ENCODE peak calls at places on chromosomes 5 and 9, in nine cellular contexts. One of them, this sample, is unnamed.

GRCh38 chr5:133341296-133341695 is 271.0 kb downstream of the FSTL4 start:
- DNase-seq in left lung: no peak
- DNase-seq in lung: no peak
- DNase-seq in pancreas: no peak
- DNase-seq in aorta: no peak
- DNase-seq in A549: no peak
- DNase-seq in thoracic aorta: no peak
- DNase-seq in CD8-positive, alpha-beta memory T cell: no peak
- DNase-seq in DND-41: no peak
- DNase-seq in this sample: peak; percentile 57

GRCh38 chr9:32345243-32345642 is 39.2 kb upstream of the ACO1 start:
- DNase-seq in left lung: no peak
- DNase-seq in lung: no peak
- DNase-seq in pancreas: no peak
- DNase-seq in aorta: no peak
- DNase-seq in A549: no peak
- DNase-seq in thoracic aorta: no peak
- DNase-seq in CD8-positive, alpha-beta memory T cell: no peak
- DNase-seq in DND-41: no peak
- DNase-seq in this sample: no peak

GRCh38 chr5:170151105-170151831 is 45.6 kb downstream of the FOXI1 start:
- DNase-seq in left lung: peak; percentile 69
- DNase-seq in lung: peak; percentile 85
- DNase-seq in pancreas: no peak
- DNase-seq in aorta: peak; percentile 78
- DNase-seq in A549: peak; percentile 88
- DNase-seq in thoracic aorta: peak; percentile 27
- DNase-seq in CD8-positive, alpha-beta memory T cell: no peak
- DNase-seq in DND-41: no peak
- DNase-seq in this sample: peak; percentile 79

GRCh38 chr5:96353220-96353619 is 79.8 kb downstream of the PCSK1 start:
- DNase-seq in left lung: no peak
- DNase-seq in lung: no peak
- DNase-seq in pancreas: no peak
- DNase-seq in aorta: no peak
- DNase-seq in A549: no peak
- DNase-seq in thoracic aorta: no peak
- DNase-seq in CD8-positive, alpha-beta memory T cell: no peak
- DNase-seq in DND-41: no peak
- DNase-seq in this sample: no peak

GRCh38 chr9:137186385-137186784 is 2.0 kb downstream of the ANAPC2 start:
- DNase-seq in left lung: no peak
- DNase-seq in lung: no peak
- DNase-seq in pancreas: no peak
- DNase-seq in aorta: no peak
- DNase-seq in A549: no peak
- DNase-seq in thoracic aorta: no peak
- DNase-seq in CD8-positive, alpha-beta memory T cell: no peak
- DNase-seq in DND-41: no peak
- DNase-seq in this sample: no peak

GRCh38 chr9:109972026-109973005 is 192.3 kb downstream of the PALM2AKAP2 start:
- DNase-seq in left lung: no peak
- DNase-seq in lung: no peak
- DNase-seq in pancreas: no peak
- DNase-seq in aorta: peak; percentile 53
- DNase-seq in A549: no peak
- DNase-seq in thoracic aorta: no peak
- DNase-seq in CD8-positive, alpha-beta memory T cell: no peak
- DNase-seq in DND-41: no peak
- DNase-seq in this sample: no peak

GRCh38 chr5:62043289-62044274 is 262.4 kb upstream of the KIF2A start:
- DNase-seq in left lung: no peak
- DNase-seq in lung: no peak
- DNase-seq in pancreas: no peak
- DNase-seq in aorta: no peak
- DNase-seq in A549: no peak
- DNase-seq in thoracic aorta: no peak
- DNase-seq in CD8-positive, alpha-beta memory T cell: no peak
- DNase-seq in DND-41: no peak
- DNase-seq in this sample: no peak

GRCh38 chr9:99336531-99336930 is 114.4 kb downstream of the SEC61B start:
- DNase-seq in left lung: no peak
- DNase-seq in lung: no peak
- DNase-seq in pancreas: no peak
- DNase-seq in aorta: no peak
- DNase-seq in A549: no peak
- DNase-seq in thoracic aorta: no peak
- DNase-seq in CD8-positive, alpha-beta memory T cell: no peak
- DNase-seq in DND-41: no peak
- DNase-seq in this sample: no peak

GRCh38 chr5:134763221-134763620 is 4.6 kb downstream of the DDX46 start:
- DNase-seq in left lung: no peak
- DNase-seq in lung: no peak
- DNase-seq in pancreas: no peak
- DNase-seq in aorta: no peak
- DNase-seq in A549: no peak
- DNase-seq in thoracic aorta: no peak
- DNase-seq in CD8-positive, alpha-beta memory T cell: no peak
- DNase-seq in DND-41: no peak
- DNase-seq in this sample: no peak

GRCh38 chr5:25858019-25858418 is 1180.4 kb downstream of the CDH9 start:
- DNase-seq in left lung: no peak
- DNase-seq in lung: no peak
- DNase-seq in pancreas: no peak
- DNase-seq in aorta: no peak
- DNase-seq in A549: peak; percentile 32
- DNase-seq in thoracic aorta: no peak
- DNase-seq in CD8-positive, alpha-beta memory T cell: no peak
- DNase-seq in DND-41: no peak
- DNase-seq in this sample: no peak

GRCh38 chr5:54278031-54278830 is 32.1 kb downstream of the ARL15 start:
- DNase-seq in left lung: no peak
- DNase-seq in lung: no peak
- DNase-seq in pancreas: no peak
- DNase-seq in aorta: no peak
- DNase-seq in A549: no peak
- DNase-seq in thoracic aorta: no peak
- DNase-seq in CD8-positive, alpha-beta memory T cell: no peak
- DNase-seq in DND-41: no peak
- DNase-seq in this sample: no peak

GRCh38 chr5:20556364-20556763 is 568.4 kb upstream of the CDH18 start:
- DNase-seq in left lung: no peak
- DNase-seq in lung: no peak
- DNase-seq in pancreas: no peak
- DNase-seq in aorta: no peak
- DNase-seq in A549: peak; percentile 24
- DNase-seq in thoracic aorta: no peak
- DNase-seq in CD8-positive, alpha-beta memory T cell: no peak
- DNase-seq in DND-41: no peak
- DNase-seq in this sample: no peak

GRCh38 chr5:143279698-143280097 is 123.8 kb downstream of the NR3C1 start:
- DNase-seq in left lung: no peak
- DNase-seq in lung: no peak
- DNase-seq in pancreas: no peak
- DNase-seq in aorta: no peak
- DNase-seq in A549: peak; percentile 68
- DNase-seq in thoracic aorta: no peak
- DNase-seq in CD8-positive, alpha-beta memory T cell: no peak
- DNase-seq in DND-41: no peak
- DNase-seq in this sample: no peak

GRCh38 chr5:166505086-166505485 is 1786.4 kb upstream of the WWC1 start:
- DNase-seq in left lung: no peak
- DNase-seq in lung: no peak
- DNase-seq in pancreas: no peak
- DNase-seq in aorta: no peak
- DNase-seq in A549: no peak
- DNase-seq in thoracic aorta: no peak
- DNase-seq in CD8-positive, alpha-beta memory T cell: no peak
- DNase-seq in DND-41: no peak
- DNase-seq in this sample: no peak

GRCh38 chr5:73268826-73269225 is 95.8 kb downstream of the TMEM174 start:
- DNase-seq in left lung: no peak
- DNase-seq in lung: no peak
- DNase-seq in pancreas: no peak
- DNase-seq in aorta: no peak
- DNase-seq in A549: no peak
- DNase-seq in thoracic aorta: no peak
- DNase-seq in CD8-positive, alpha-beta memory T cell: no peak
- DNase-seq in DND-41: no peak
- DNase-seq in this sample: no peak

GRCh38 chr9:123225374-123225813 is 43.0 kb downstream of the STRBP start:
- DNase-seq in left lung: no peak
- DNase-seq in lung: no peak
- DNase-seq in pancreas: no peak
- DNase-seq in aorta: no peak
- DNase-seq in A549: peak; percentile 42
- DNase-seq in thoracic aorta: no peak
- DNase-seq in CD8-positive, alpha-beta memory T cell: peak; percentile 56
- DNase-seq in DND-41: peak; percentile 14
- DNase-seq in this sample: no peak

GRCh38 chr9:128636024-128636390 is 20.6 kb downstream of the DYNC2I2 start:
- DNase-seq in left lung: peak; percentile 81
- DNase-seq in lung: peak; percentile 90
- DNase-seq in pancreas: peak; percentile 94
- DNase-seq in aorta: no peak
- DNase-seq in A549: peak; percentile 87
- DNase-seq in thoracic aorta: no peak
- DNase-seq in CD8-positive, alpha-beta memory T cell: no peak
- DNase-seq in DND-41: no peak
- DNase-seq in this sample: peak; percentile 89

GRCh38 chr9:95696701-95697100 is 178.8 kb upstream of the ERCC6L2 start:
- DNase-seq in left lung: no peak
- DNase-seq in lung: no peak
- DNase-seq in pancreas: no peak
- DNase-seq in aorta: no peak
- DNase-seq in A549: no peak
- DNase-seq in thoracic aorta: no peak
- DNase-seq in CD8-positive, alpha-beta memory T cell: no peak
- DNase-seq in DND-41: no peak
- DNase-seq in this sample: no peak

GRCh38 chr9:107176701-107177100 is 106.4 kb upstream of the RAD23B start:
- DNase-seq in left lung: no peak
- DNase-seq in lung: no peak
- DNase-seq in pancreas: no peak
- DNase-seq in aorta: no peak
- DNase-seq in A549: no peak
- DNase-seq in thoracic aorta: no peak
- DNase-seq in CD8-positive, alpha-beta memory T cell: no peak
- DNase-seq in DND-41: no peak
- DNase-seq in this sample: no peak

GRCh38 chr9:880725-881124 is 39.2 kb downstream of the DMRT1 start:
- DNase-seq in left lung: no peak
- DNase-seq in lung: no peak
- DNase-seq in pancreas: no peak
- DNase-seq in aorta: no peak
- DNase-seq in A549: no peak
- DNase-seq in thoracic aorta: no peak
- DNase-seq in CD8-positive, alpha-beta memory T cell: no peak
- DNase-seq in DND-41: no peak
- DNase-seq in this sample: no peak

GRCh38 chr9:122032346-122032745 is 60.8 kb downstream of the TTLL11 start:
- DNase-seq in left lung: no peak
- DNase-seq in lung: no peak
- DNase-seq in pancreas: no peak
- DNase-seq in aorta: no peak
- DNase-seq in A549: no peak
- DNase-seq in thoracic aorta: no peak
- DNase-seq in CD8-positive, alpha-beta memory T cell: no peak
- DNase-seq in DND-41: no peak
- DNase-seq in this sample: no peak

GRCh38 chr9:12266758-12267157 is 426.4 kb upstream of the TYRP1 start:
- DNase-seq in left lung: no peak
- DNase-seq in lung: no peak
- DNase-seq in pancreas: no peak
- DNase-seq in aorta: no peak
- DNase-seq in A549: no peak
- DNase-seq in thoracic aorta: no peak
- DNase-seq in CD8-positive, alpha-beta memory T cell: no peak
- DNase-seq in DND-41: no peak
- DNase-seq in this sample: no peak

GRCh38 chr5:157523976-157524375 is 51.6 kb downstream of the ADAM19 start:
- DNase-seq in left lung: no peak
- DNase-seq in lung: no peak
- DNase-seq in pancreas: no peak
- DNase-seq in aorta: no peak
- DNase-seq in A549: no peak
- DNase-seq in thoracic aorta: no peak
- DNase-seq in CD8-positive, alpha-beta memory T cell: no peak
- DNase-seq in DND-41: no peak
- DNase-seq in this sample: no peak
- H3K27ac ChIP-seq in left lung: no peak overlapping the region
- H3K27ac ChIP-seq in lung: peak overlapping the region; percentile 26
- H3K27ac ChIP-seq in pancreas: no peak overlapping the region
- H3K27ac ChIP-seq in aorta: no peak overlapping the region
- H3K27ac ChIP-seq in A549: no peak overlapping the region
- H3K27ac ChIP-seq in thoracic aorta: peak overlapping the region; percentile 59
- H3K27ac ChIP-seq in CD8-positive, alpha-beta memory T cell: no peak overlapping the region
- H3K27ac ChIP-seq in DND-41: no peak overlapping the region
- H3K27ac ChIP-seq in this sample: no peak overlapping the region

DNA sequence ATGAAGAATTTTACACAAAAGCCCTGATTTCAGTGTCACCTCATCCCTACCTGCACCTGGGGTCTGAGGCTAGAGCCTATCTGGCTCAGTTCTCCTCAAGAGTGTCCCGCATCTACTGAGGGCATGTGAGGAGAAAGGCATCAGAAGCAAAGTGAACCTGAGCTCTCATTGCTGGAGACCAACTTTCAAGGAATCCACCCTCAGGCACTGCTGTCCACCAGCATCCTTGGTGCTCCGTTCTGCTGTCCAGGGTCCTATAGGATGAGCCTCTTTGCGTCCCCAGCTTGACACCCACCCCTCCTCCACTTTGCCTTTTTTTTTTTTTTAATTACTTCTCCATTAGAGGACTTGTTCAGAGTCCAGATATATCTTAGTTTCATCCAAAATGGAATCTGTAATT is 49.5 kb downstream of the CAMSAP1 start:
- DNase-seq in left lung: no peak
- DNase-seq in lung: no peak
- DNase-seq in pancreas: no peak
- DNase-seq in aorta: no peak
- DNase-seq in A549: no peak
- DNase-seq in thoracic aorta: no peak
- DNase-seq in CD8-positive, alpha-beta memory T cell: no peak
- DNase-seq in DND-41: no peak
- DNase-seq in this sample: no peak
- H3K4me1 ChIP-seq in left lung: no peaks in the 10 kb centered on the region
- H3K4me1 ChIP-seq in lung: no peaks in the 10 kb centered on the region
- H3K4me1 ChIP-seq in pancreas: no peaks in the 10 kb centered on the region
- H3K4me1 ChIP-seq in aorta: no peaks in the 10 kb centered on the region
- H3K4me1 ChIP-seq in A549: peaks cover 3% of the 10 kb centered on the region
- H3K4me1 ChIP-seq in thoracic aorta: no peaks in the 10 kb centered on the region
- H3K4me1 ChIP-seq in CD8-positive, alpha-beta memory T cell: no peaks in the 10 kb centered on the region
- H3K4me1 ChIP-seq in DND-41: no peaks in the 10 kb centered on the region
- H3K4me1 ChIP-seq in this sample: no peaks in the 10 kb centered on the region

GRCh38 chr5:120134944-120135343 is 329.2 kb upstream of the PRR16 start:
- DNase-seq in left lung: no peak
- DNase-seq in lung: no peak
- DNase-seq in pancreas: no peak
- DNase-seq in aorta: no peak
- DNase-seq in A549: no peak
- DNase-seq in thoracic aorta: no peak
- DNase-seq in CD8-positive, alpha-beta memory T cell: no peak
- DNase-seq in DND-41: no peak
- DNase-seq in this sample: no peak
- H3K27ac ChIP-seq in left lung: no peak overlapping the region
- H3K27ac ChIP-seq in lung: no peak overlapping the region
- H3K27ac ChIP-seq in pancreas: no peak overlapping the region
- H3K27ac ChIP-seq in aorta: no peak overlapping the region
- H3K27ac ChIP-seq in A549: no peak overlapping the region
- H3K27ac ChIP-seq in thoracic aorta: no peak overlapping the region
- H3K27ac ChIP-seq in CD8-positive, alpha-beta memory T cell: no peak overlapping the region
- H3K27ac ChIP-seq in DND-41: no peak overlapping the region
- H3K27ac ChIP-seq in this sample: no peak overlapping the region

GRCh38 chr5:76763136-76763535 is 47.2 kb downstream of the F2R start:
- DNase-seq in left lung: no peak
- DNase-seq in lung: no peak
- DNase-seq in pancreas: no peak
- DNase-seq in aorta: no peak
- DNase-seq in A549: no peak
- DNase-seq in thoracic aorta: no peak
- DNase-seq in CD8-positive, alpha-beta memory T cell: no peak
- DNase-seq in DND-41: no peak
- DNase-seq in this sample: no peak
- H3K4me1 ChIP-seq in left lung: no peaks in the 10 kb centered on the region
- H3K4me1 ChIP-seq in lung: no peaks in the 10 kb centered on the region
- H3K4me1 ChIP-seq in pancreas: no peaks in the 10 kb centered on the region
- H3K4me1 ChIP-seq in aorta: no peaks in the 10 kb centered on the region
- H3K4me1 ChIP-seq in A549: peaks cover 5% of the 10 kb centered on the region
- H3K4me1 ChIP-seq in thoracic aorta: no peaks in the 10 kb centered on the region
- H3K4me1 ChIP-seq in CD8-positive, alpha-beta memory T cell: peaks cover 4% of the 10 kb centered on the region
- H3K4me1 ChIP-seq in DND-41: no peaks in the 10 kb centered on the region
- H3K4me1 ChIP-seq in this sample: no peaks in the 10 kb centered on the region

This sample was measured in kidney.